ENCODE peak calls at places on chromosome 9, in six cellular contexts. O is H1, P is SK-N-SH, Q is prostate gland, S is sigmoid colon, I is stomach. K is an unnamed sample.
A peak's percentile ranks its signal among the peaks of the same experiment; 100 is the strongest.

GRCh38 chr9:2132484-2133082 is 117.4 kb downstream of the SMARCA2 start:
- DNase-seq in I (no peak), Q (no peak), S (no peak), O (no peak), P (peak; percentile 44), K (no peak)

GRCh38 chr9:124257865-124258764 is at the start of gene NEK6:
- DNase-seq in Q (no peak), S (peak; percentile 47), P (peak; percentile 84), I (peak; percentile 40), O (no peak), K (no peak)

GRCh38 chr9:78089111-78089510 is 57.5 kb upstream of the GNAQ start:
- DNase-seq in O (no peak), S (no peak), Q (no peak), I (no peak), P (no peak), K (no peak)

GRCh38 chr9:134189167-134189474 is 24.8 kb upstream of the RNU6ATAC start:
- DNase-seq in S (peak; percentile 40), I (no peak), O (no peak), P (peak; percentile 36), Q (no peak), K (peak; percentile 59)

GRCh38 chr9:127796899-127797370 is 5.7 kb upstream of the FPGS start:
- DNase-seq in P (no peak), I (no peak), Q (no peak), O (no peak), S (no peak), K (no peak)

GRCh38 chr9:136254381-136255165 is 9.0 kb upstream of the QSOX2 start:
- DNase-seq in P (no peak), S (no peak), O (no peak), Q (no peak), I (no peak), K (no peak)

GRCh38 chr9:99239341-99240055 is 17.4 kb downstream of the SEC61B start:
- DNase-seq in Q (no peak), S (no peak), P (no peak), O (no peak), I (no peak), K (no peak)

GRCh38 chr9:121440265-121440664 is 59.4 kb downstream of the GGTA1 start:
- DNase-seq in O (no peak), Q (no peak), S (no peak), I (no peak), P (peak; percentile 33), K (no peak)

GRCh38 chr9:3879731-3880493 is 354.1 kb upstream of the RFX3 start:
- DNase-seq in S (no peak), P (peak; percentile 33), O (no peak), I (no peak), Q (peak; percentile 49), K (no peak)

GRCh38 chr9:124218438-124219289 is 39.1 kb upstream of the NEK6 start:
- DNase-seq in S (peak; percentile 74), Q (no peak), O (no peak), I (peak; percentile 68), P (no peak), K (peak; percentile 67)

GRCh38 chr9:97615439-97616072 is 17.6 kb downstream of the TSTD2 start:
- DNase-seq in O (no peak), I (peak; percentile 74), P (peak; percentile 61), S (peak; percentile 81), Q (peak; percentile 67), K (no peak)

GRCh38 chr9:109560470-109561132 is 62.5 kb upstream of the PTPN3 start:
- DNase-seq in O (no peak), Q (no peak), I (no peak), S (no peak), P (no peak), K (no peak)

GRCh38 chr9:129703667-129704355 is 38.4 kb downstream of the PRRX2 start:
- DNase-seq in I (no peak), P (no peak), Q (no peak), O (no peak), S (peak; percentile 82), K (peak; percentile 79)

GRCh38 chr9:92406506-92406905 is 2.1 kb upstream of the OGN start:
- DNase-seq in Q (peak; percentile 10), P (no peak), S (peak; percentile 69), I (no peak), O (no peak), K (no peak)

GRCh38 chr9:123929177-123929869 is 603 bp downstream of the DENND1A start:
- DNase-seq in Q (no peak), S (no peak), P (no peak), I (no peak), O (no peak), K (no peak)

GRCh38 chr9:114678847-114679246 is 3.1 kb downstream of the TEX48 start:
- DNase-seq in I (no peak), O (no peak), S (no peak), P (no peak), Q (no peak), K (no peak)

GRCh38 chr9:107991581-107991980 is 502.0 kb upstream of the KLF4 start:
- DNase-seq in I (no peak), S (no peak), O (no peak), P (no peak), Q (no peak), K (no peak)

GRCh38 chr9:107992269-107992668 is 502.7 kb upstream of the KLF4 start:
- DNase-seq in I (no peak), S (no peak), Q (no peak), P (no peak), O (no peak), K (no peak)

GRCh38 chr9:107994638-107995037 is 505.1 kb upstream of the KLF4 start:
- DNase-seq in Q (no peak), P (no peak), S (no peak), I (no peak), O (no peak), K (no peak)

GRCh38 chr9:107989099-107989498 is 499.5 kb upstream of the KLF4 start:
- DNase-seq in O (no peak), Q (no peak), P (no peak), S (no peak), I (no peak), K (no peak)

DNA sequence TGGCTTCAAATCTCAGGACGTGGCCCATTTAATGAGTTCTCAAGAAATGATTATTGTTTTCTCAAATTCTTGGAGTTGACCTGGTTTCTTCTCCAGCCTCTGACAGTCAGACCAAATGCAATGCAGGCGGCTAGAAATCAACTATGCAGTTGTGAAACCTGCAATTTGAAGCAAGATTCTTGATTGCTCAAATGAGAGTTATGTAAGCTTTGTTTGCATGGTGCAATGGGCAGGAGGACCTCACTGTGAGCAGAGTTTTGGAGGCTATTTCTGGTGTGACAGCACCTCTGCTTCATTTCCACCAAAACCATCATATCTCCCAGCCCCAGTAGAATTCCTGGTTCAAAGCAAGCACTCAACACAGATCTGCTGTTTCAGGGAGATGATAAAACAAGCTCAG is 500.0 kb upstream of the KLF4 start:
- DNase-seq in P (no peak), Q (no peak), O (no peak), S (peak; percentile 68), I (no peak), K (no peak)
- TF ChIP-seq POLR2AphosphoS5 in P (no peak), Q (no peak), O (no peak), S (no peak), I (peak; percentile 19), K (peak; percentile 98)

GRCh38 chr9:35673132-35673997 is at the start of gene CA9:
- DNase-seq in P (no peak), O (no peak), I (peak; percentile 95), S (peak; percentile 81), Q (no peak), K (no peak)
- H3K4me3 ChIP-seq in P (no peak within 1 kb of the TSS), O (no peak within 1 kb of the TSS), I (peak within 1 kb of the TSS; percentile 72), S (no peak within 1 kb of the TSS), Q (no peak within 1 kb of the TSS), K (no peak within 1 kb of the TSS)

GRCh38 chr9:137581361-137582285 is 2.9 kb upstream of the DPH7 start:
- DNase-seq in S (no peak), I (no peak), O (no peak), Q (no peak), P (no peak), K (no peak)

GRCh38 chr9:137583957-137584356 is 5.2 kb upstream of the DPH7 start:
- DNase-seq in P (no peak), Q (no peak), I (no peak), O (no peak), S (no peak), K (no peak)

GRCh38 chr9:137583347-137583746 is 4.6 kb upstream of the DPH7 start:
- DNase-seq in Q (no peak), S (no peak), O (no peak), I (no peak), P (no peak), K (no peak)

GRCh38 chr9:137580958-137581331 is 2.2 kb upstream of the DPH7 start:
- DNase-seq in O (no peak), Q (no peak), I (no peak), S (no peak), P (no peak), K (no peak)

DNA sequence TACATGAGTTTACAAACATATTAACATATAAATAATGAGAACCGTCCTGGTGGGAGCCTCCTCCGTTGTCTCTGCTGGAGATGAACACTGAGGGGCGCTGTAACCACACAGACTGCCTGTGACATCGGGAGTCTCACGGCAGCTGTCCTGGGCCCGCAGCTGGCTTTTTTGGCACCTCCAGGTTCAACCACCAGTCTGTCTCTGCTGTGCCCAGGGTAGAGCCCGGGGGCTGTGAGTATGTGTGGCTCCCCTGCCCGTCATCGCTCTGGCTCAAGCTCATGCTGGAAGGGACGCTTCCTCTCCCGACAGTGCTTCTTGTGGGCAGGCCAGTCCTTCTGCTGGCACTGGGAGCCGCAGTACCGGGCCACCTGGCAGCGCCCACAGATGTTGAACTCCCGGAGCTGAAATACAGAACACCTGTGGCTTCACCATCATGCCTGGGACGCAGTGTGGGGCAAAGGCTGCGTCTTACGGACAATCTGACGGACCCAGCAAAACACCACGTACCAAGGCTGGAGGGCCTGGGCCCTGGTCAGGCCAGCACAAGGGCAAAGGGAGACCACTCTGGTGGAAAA is 3.6 kb upstream of the DPH7 start:
- DNase-seq in P (peak; percentile 50), S (no peak), Q (no peak), I (peak; percentile 55), O (no peak), K (no peak)
- TF ChIP-seq POLR2AphosphoS5 in P (no peak), S (no peak), Q (no peak), I (no peak), O (no peak), K (no peak)

GRCh38 chr9:110887276-110887675 is 151.0 kb downstream of the LPAR1 start:
- DNase-seq in S (no peak), P (no peak), Q (no peak), I (no peak), O (no peak), K (no peak)

GRCh38 chr9:110891760-110892159 is 146.5 kb downstream of the LPAR1 start:
- DNase-seq in S (no peak), Q (no peak), I (no peak), O (no peak), P (no peak), K (no peak)

GRCh38 chr9:110892689-110893088 is 145.6 kb downstream of the LPAR1 start:
- DNase-seq in S (no peak), I (no peak), Q (no peak), O (no peak), P (no peak), K (no peak)

GRCh38 chr9:110890416-110890815 is 147.9 kb downstream of the LPAR1 start:
- DNase-seq in I (no peak), O (no peak), P (no peak), Q (no peak), S (no peak), K (no peak)

DNA sequence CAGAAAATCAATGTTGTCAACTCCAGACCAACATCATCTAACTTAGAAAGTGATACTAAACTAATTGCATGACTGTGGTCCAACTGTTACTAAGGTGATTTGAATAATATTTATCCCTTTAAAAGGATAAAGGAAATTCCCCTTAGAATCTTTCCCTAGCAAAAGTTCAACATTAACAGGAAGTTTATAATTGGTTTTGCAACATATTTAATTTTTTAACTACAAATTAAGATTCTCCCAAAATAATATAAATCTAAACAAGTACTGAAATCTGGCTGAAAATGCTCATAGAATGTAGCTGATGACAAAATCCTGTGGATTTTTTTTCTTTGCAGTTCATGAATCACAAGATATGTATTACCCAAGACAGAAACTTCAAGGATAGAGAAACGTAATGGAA is 151.4 kb downstream of the LPAR1 start:
- DNase-seq in P (no peak), I (no peak), O (no peak), S (no peak), Q (no peak), K (no peak)
- H3K4me3 ChIP-seq in P (no peak overlapping the region), I (no peak overlapping the region), O (no peak overlapping the region), S (no peak overlapping the region), Q (no peak overlapping the region), K (no peak overlapping the region)

K was measured in suprapubic skin.